ENCODE peak calls at places on chromosomes 5 and 9, in ten cellular contexts. A is A549, S is lower leg skin, R is testis, Q is gastrocnemius medialis, E is GM12878, K is uterus, G is esophagus muscularis mucosa, B is sigmoid colon, N is adrenal gland. T is an unnamed sample.

GRCh38 chr9:15373201-15373530 is 49.5 kb upstream of the SNAPC3 start:
- DNase-seq in A (peak), S (no peak), R (no peak), Q (no peak), E (no peak), K (no peak), G (no peak), B (no peak), N (no peak), T (no peak)

GRCh38 chr5:123690821-123691220 is 178.8 kb downstream of the CSNK1G3 start:
- DNase-seq in A (no peak), S (no peak), R (no peak), Q (no peak), E (no peak), K (no peak), G (no peak), B (no peak), N (no peak), T (no peak)

GRCh38 chr9:112334319-112334828 is 955 bp upstream of the PTBP3 start:
- DNase-seq in A (peak), S (no peak), R (peak), Q (no peak), E (no peak), K (no peak), G (no peak), B (no peak), N (peak), T (no peak)

GRCh38 chr5:86974910-86975309 is 292.8 kb upstream of the RASA1 start:
- DNase-seq in A (no peak), S (no peak), R (no peak), Q (no peak), E (no peak), K (no peak), G (no peak), B (no peak), N (no peak), T (no peak)

GRCh38 chr5:1409386-1410110 is 35.7 kb downstream of the SLC6A3 start:
- DNase-seq in A (no peak), S (no peak), R (no peak), Q (no peak), E (no peak), K (no peak), G (no peak), B (peak), N (no peak), T (no peak)

GRCh38 chr9:131092548-131093440 is 3.5 kb upstream of the AIF1L start:
- DNase-seq in A (no peak), S (no peak), R (no peak), Q (no peak), E (no peak), K (no peak), G (no peak), B (no peak), N (no peak), T (no peak)

GRCh38 chr5:143657814-143658395 is 154.1 kb upstream of the HMHB1 start:
- DNase-seq in A (peak), S (no peak), R (no peak), Q (no peak), E (no peak), K (no peak), G (no peak), B (no peak), N (no peak), T (no peak)

GRCh38 chr5:54883374-54884194 is 101.8 kb downstream of the ESM1 start:
- DNase-seq in A (no peak), S (peak), R (peak), Q (peak), E (no peak), K (peak), G (no peak), B (peak), N (peak), T (peak)

GRCh38 chr9:27426717-27427645 is 97.1 kb upstream of the IFNK start:
- DNase-seq in A (peak), S (no peak), R (no peak), Q (no peak), E (no peak), K (no peak), G (no peak), B (no peak), N (no peak), T (no peak)

GRCh38 chr9:20593551-20593950 is 28.7 kb downstream of the MLLT3 start:
- DNase-seq in A (no peak), S (no peak), R (no peak), Q (no peak), E (no peak), K (no peak), G (no peak), B (no peak), N (no peak), T (no peak)

GRCh38 chr5:112004867-112005532 is 248.0 kb upstream of the NREP start:
- DNase-seq in A (no peak), S (no peak), R (no peak), Q (no peak), E (peak), K (no peak), G (no peak), B (no peak), N (no peak), T (no peak)

GRCh38 chr5:159725475-159725874 is 190.8 kb upstream of the ADRA1B start:
- DNase-seq in A (no peak), S (no peak), R (no peak), Q (no peak), E (no peak), K (no peak), G (peak), B (no peak), N (no peak), T (no peak)

GRCh38 chr5:77957081-77957480 is 180.9 kb upstream of the TBCA start:
- DNase-seq in A (no peak), S (no peak), R (no peak), Q (no peak), E (no peak), K (no peak), G (no peak), B (no peak), N (no peak), T (no peak)
- TF ChIP-seq POLR2A in A (no peak), S (no peak), R (no peak), Q (no peak), E (no peak), K (no peak), G (no peak), B (no peak), N (no peak), T (no peak)

GRCh38 chr9:93686880-93687236 is 110.5 kb downstream of the PHF2 start:
- DNase-seq in A (no peak), S (no peak), R (no peak), Q (no peak), E (no peak), K (no peak), G (peak), B (no peak), N (no peak), T (no peak)

GRCh38 chr9:93684161-93684765 is 107.9 kb downstream of the PHF2 start:
- DNase-seq in A (no peak), S (peak), R (no peak), Q (no peak), E (no peak), K (no peak), G (no peak), B (no peak), N (no peak), T (peak)

GRCh38 chr9:93683331-93684134 is 107.1 kb downstream of the PHF2 start:
- DNase-seq in A (no peak), S (peak), R (peak), Q (no peak), E (no peak), K (no peak), G (peak), B (no peak), N (no peak), T (peak)

GRCh38 chr9:93686127-93686879 is 109.9 kb downstream of the PHF2 start:
- DNase-seq in A (no peak), S (peak), R (peak), Q (no peak), E (no peak), K (no peak), G (no peak), B (no peak), N (no peak), T (peak)

GRCh38 chr9:93684806-93685553 is 108.6 kb downstream of the PHF2 start:
- DNase-seq in A (no peak), S (peak), R (peak), Q (no peak), E (no peak), K (no peak), G (peak), B (no peak), N (no peak), T (peak)
- TF ChIP-seq CTCF in A (no peak), S (no peak), R (no peak), Q (no peak), E (no peak), K (no peak), G (no peak), B (no peak), N (no peak), T (no peak)

GRCh38 chr9:129069825-129070473 is 11.0 kb upstream of the DOLPP1 start:
- DNase-seq in A (no peak), S (peak), R (no peak), Q (no peak), E (no peak), K (no peak), G (no peak), B (no peak), N (no peak), T (no peak)
- TF ChIP-seq POLR2A in A (no peak), S (no peak), R (no peak), Q (no peak), E (no peak), K (no peak), G (no peak), B (no peak), N (no peak), T (no peak)

DNA sequence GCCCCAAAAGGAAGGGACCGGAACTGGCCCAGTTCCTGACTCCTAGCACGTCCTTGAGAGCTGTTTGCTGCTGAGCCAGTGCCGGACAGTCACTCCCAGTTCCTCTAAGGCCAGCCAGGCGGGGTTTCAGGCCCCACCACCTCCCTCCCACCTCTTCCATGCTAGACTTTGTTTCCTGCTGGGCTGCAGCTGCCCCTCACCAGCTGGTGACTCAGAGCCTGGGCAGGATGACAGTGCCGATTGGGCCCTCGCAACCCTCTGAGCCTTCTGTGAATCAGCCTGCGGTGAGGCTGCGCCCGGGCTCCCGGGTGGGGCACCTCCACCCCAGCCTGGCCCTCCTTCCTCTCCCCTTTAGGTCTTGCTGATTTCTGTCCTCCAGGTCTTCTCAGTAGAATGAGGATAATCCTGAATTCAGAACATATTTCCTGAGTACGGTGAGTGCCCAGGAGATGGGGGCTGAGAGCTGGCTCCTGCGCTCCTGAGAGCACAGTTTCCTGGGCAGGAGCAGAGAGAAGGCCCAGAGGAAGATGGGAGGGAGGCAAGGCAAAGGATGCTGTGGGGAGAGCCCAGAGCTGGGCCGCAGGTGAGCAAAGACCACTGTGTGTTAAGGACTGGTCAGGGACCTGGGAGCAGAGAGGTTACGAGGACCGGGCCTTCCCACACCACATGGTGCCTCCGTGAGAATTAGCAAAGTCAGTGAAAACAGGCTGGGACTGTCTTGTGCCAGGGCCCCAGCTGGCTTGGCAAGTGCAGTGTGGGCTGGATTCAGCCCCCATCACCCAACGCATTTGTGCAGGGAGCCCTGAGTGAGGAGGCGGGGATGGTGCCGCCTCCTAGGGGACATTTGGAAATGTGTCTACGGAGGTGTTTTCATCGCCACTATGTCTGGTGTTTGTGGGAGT is 32.9 kb upstream of the STXBP1 start:
- DNase-seq in A (peak), S (peak), R (peak), Q (peak), E (peak), K (peak), G (peak), B (peak), N (peak), T (peak)
- TF ChIP-seq CTCF in A (peak), S (no peak), R (peak), Q (peak), E (no peak), K (peak), G (peak), B (peak), N (peak), T (peak)

DNA sequence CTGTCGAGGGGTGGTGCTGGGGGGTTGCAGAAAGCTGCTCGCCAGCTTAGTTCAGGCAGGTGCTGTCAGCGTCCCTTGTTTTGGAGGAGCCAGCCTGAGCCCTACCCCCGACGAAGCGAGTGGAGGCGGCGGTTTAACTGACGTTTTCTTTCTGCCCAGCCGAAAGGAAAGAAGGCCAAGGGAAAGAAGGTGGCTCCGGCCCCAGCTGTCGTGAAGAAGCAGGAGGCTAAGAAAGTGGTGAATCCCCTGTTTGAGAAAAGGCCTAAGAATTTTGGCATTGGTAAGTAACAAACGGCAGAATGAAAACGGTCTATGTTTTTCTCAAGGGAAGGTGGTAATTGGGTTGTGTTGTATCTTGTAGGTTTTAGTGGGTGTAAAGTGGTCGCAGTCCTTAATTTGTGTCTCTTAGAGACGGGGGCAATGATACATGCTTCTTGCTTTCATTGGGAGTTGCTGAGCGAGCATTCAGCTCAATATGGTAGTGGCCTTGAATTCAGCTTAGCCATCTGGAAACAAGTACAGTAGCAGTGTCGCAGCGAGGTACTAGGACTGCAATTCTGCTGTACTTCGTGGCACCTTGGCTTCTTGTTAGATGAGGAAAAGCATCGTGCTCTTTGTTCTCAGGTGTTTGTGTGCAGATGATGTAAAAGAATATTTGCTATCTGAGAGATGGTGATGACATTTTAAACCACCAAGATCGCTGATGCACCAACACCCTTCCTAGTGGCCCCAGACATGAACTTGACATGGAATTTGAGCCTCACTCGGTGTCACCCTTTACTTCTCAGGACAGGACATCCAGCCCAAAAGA is 950 bp downstream of the RPL7A start:
- DNase-seq in A (no peak), S (no peak), R (no peak), Q (no peak), E (no peak), K (no peak), G (no peak), B (no peak), N (peak), T (no peak)
- TF ChIP-seq POLR2A in A (no peak), S (no peak), R (no peak), Q (no peak), E (no peak), K (no peak), G (no peak), B (no peak), N (no peak), T (no peak)

GRCh38 chr9:34502471-34503335 is 20.1 kb downstream of the ENHO start:
- DNase-seq in A (no peak), S (no peak), R (peak), Q (no peak), E (no peak), K (no peak), G (no peak), B (no peak), N (no peak), T (no peak)

GRCh38 chr9:34500623-34501267 is 22.0 kb downstream of the ENHO start:
- DNase-seq in A (peak), S (peak), R (peak), Q (peak), E (no peak), K (peak), G (no peak), B (no peak), N (peak), T (no peak)

GRCh38 chr9:34501372-34501771 is 21.4 kb downstream of the ENHO start:
- DNase-seq in A (no peak), S (no peak), R (no peak), Q (no peak), E (no peak), K (no peak), G (no peak), B (no peak), N (no peak), T (no peak)

GRCh38 chr9:34503406-34503805 is 19.4 kb downstream of the ENHO start:
- DNase-seq in A (no peak), S (no peak), R (no peak), Q (no peak), E (no peak), K (no peak), G (no peak), B (peak), N (no peak), T (no peak)

DNA sequence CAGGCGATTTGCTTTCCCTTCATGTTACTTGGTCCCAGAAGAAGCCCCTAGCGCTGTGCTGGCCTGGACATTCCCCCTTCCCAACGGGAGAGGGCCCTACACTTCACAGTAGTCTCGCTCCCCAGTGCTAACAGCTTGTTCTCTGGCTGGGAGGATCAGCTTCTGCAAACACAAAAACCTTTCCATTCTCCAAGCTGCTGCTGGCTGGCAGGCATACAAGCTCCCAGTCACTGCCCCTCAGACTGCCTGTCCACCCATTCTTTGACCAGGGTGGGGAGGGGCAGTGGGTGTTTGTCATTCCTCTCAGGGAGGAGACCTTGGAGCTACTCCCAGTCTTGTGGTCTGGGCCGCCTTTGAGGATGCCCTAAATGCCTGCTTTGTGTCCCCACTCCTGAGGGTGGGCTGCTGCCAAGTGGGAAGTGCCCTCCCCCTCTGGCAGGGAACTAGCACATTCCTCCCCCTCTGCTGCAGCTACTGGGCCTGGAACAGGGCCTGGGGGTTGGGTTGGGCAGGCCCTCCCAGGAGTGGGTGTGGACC is 20.8 kb downstream of the ENHO start:
- DNase-seq in A (no peak), S (no peak), R (peak), Q (no peak), E (no peak), K (peak), G (no peak), B (peak), N (no peak), T (peak)
- TF ChIP-seq CTCF in A (no peak), S (no peak), R (peak), Q (no peak), E (no peak), K (no peak), G (peak), B (peak), N (no peak), T (peak)

GRCh38 chr5:118987988-118988945 is at the start of gene DTWD2:
- DNase-seq in A (peak), S (peak), R (peak), Q (peak), E (peak), K (peak), G (peak), B (peak), N (peak), T (peak)
- TF ChIP-seq POLR2A in A (peak), S (no peak), R (no peak), Q (peak), E (peak), K (peak), G (no peak), B (no peak), N (peak), T (no peak)

GRCh38 chr9:11328326-11328725 is 715.5 kb upstream of the PTPRD start:
- DNase-seq in A (no peak), S (no peak), R (no peak), Q (no peak), E (no peak), K (no peak), G (no peak), B (no peak), N (no peak), T (no peak)

DNA sequence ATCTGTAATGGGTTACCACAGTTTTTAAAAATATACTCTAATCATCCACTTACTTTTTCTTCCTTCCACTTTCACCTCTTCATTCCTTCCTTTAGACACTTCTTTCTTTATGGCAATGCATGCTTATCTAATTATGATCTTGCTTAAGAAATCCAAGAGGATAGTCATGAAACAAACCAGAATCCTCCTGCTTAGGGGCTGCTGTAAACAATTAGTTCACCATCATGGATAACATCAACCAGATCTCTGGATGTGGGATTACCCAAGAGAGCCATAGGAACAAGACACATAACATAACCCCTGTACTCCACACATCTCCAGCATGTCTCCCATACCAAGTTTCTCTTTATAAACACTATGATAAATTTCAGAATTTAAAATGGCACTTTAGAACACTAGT is 713.4 kb upstream of the PTPRD start:
- DNase-seq in A (no peak), S (no peak), R (no peak), Q (no peak), E (no peak), K (no peak), G (no peak), B (no peak), N (no peak), T (no peak)
- TF ChIP-seq CTCF in A (no peak), S (no peak), R (no peak), Q (no peak), E (no peak), K (no peak), G (no peak), B (no peak), N (no peak), T (no peak)

T was measured in heart left ventricle.